ENCODE peak calls at places on chromosome 15, in seven cellular contexts. O is dorsolateral prefrontal cortex; Z is activated effector memory CD4-positive, alpha-beta T cell treated with anti-CD3 and anti-CD28 coated beads, Interleukin-2, amount 50 U/mL, for 16 hours; L is activated naive CD4-positive, alpha-beta T cell; G is AG09309; D is pancreas; Y is substantia nigra. C is an unnamed sample.
A peak's percentile ranks its signal among the peaks of the same experiment; 100 is the strongest.

GRCh38 chr15:80455051-80455648 is 51.0 kb downstream of the ARNT2 start:
- DNase-seq in G (no peak), O (no peak), Y (no peak), L (no peak), Z (no peak), D (peak; percentile 68), C (no peak)

GRCh38 chr15:81940467-81941451 is 105.1 kb downstream of the MEX3B start:
- DNase-seq in O (no peak), G (peak; percentile 25), Y (no peak), D (no peak), Z (no peak), L (no peak), C (no peak)

GRCh38 chr15:73983773-73984172 is 8.3 kb downstream of the STOML1 start:
- DNase-seq in L (no peak), O (no peak), G (no peak), Z (no peak), Y (no peak), D (no peak), C (no peak)

GRCh38 chr15:68644088-68644904 is 65.5 kb downstream of the CORO2B start:
- DNase-seq in Z (peak; percentile 27), O (peak; percentile 8), L (no peak), G (peak; percentile 55), Y (no peak), D (no peak), C (peak; percentile 3)

GRCh38 chr15:41949400-41950126 is 22.8 kb downstream of the EHD4 start:
- DNase-seq in L (no peak), Y (no peak), O (no peak), G (no peak), Z (no peak), D (no peak), C (no peak)

GRCh38 chr15:80179025-80179759 is 26.4 kb downstream of the FAH start:
- DNase-seq in G (peak; percentile 58), L (no peak), D (no peak), Z (peak; percentile 33), O (no peak), Y (no peak), C (peak; percentile 21)

GRCh38 chr15:92294759-92295158 is 98.9 kb upstream of the ST8SIA2 start:
- DNase-seq in O (no peak), Y (no peak), D (no peak), Z (no peak), L (no peak), G (no peak), C (no peak)

GRCh38 chr15:27410986-27411385 is 440.0 kb downstream of the GABRG3 start:
- DNase-seq in O (no peak), Z (no peak), L (no peak), G (no peak), Y (no peak), D (no peak), C (no peak)

GRCh38 chr15:52732551-52732950 is 53.4 kb upstream of the ATOSA start:
- DNase-seq in L (no peak), D (no peak), G (no peak), Y (no peak), O (no peak), Z (no peak), C (no peak)

GRCh38 chr15:78907577-78907976 is 34.9 kb downstream of the MORF4L1 start:
- DNase-seq in G (no peak), D (no peak), L (no peak), O (no peak), Z (no peak), Y (no peak), C (no peak)

GRCh38 chr15:85879334-85880163 is 84.8 kb upstream of the KLHL25 start:
- DNase-seq in Z (no peak), D (no peak), O (no peak), L (no peak), Y (no peak), G (no peak), C (peak; percentile 23)

GRCh38 chr15:72105111-72105510 is 12.8 kb downstream of the MYO9A start:
- DNase-seq in Z (no peak), Y (no peak), O (no peak), G (no peak), D (no peak), L (no peak), C (no peak)

GRCh38 chr15:91202510-91202909 is 102.5 kb downstream of the SV2B start:
- DNase-seq in Y (no peak), O (no peak), D (no peak), L (no peak), Z (no peak), G (no peak), C (no peak)

GRCh38 chr15:92845109-92845508 is 55.0 kb upstream of the CHD2 start:
- DNase-seq in Z (no peak), G (no peak), D (no peak), Y (no peak), L (no peak), O (no peak), C (peak; percentile 26)